ENCODE peak calls at places on chromosomes 11 and 22, in eight cellular contexts. L, Z, B, U, C, X, N and O are unnamed samples.

GRCh38 chr11:34251640-34251980 is 106.2 kb downstream of the ABTB2 start:
- DNase-seq in C (no peak), U (no peak), Z (peak), N (no peak), L (no peak), X (no peak), B (no peak), O (no peak)

GRCh38 chr11:69144719-69145365 is 10.9 kb upstream of the SMIM38 start:
- DNase-seq in L (no peak), N (no peak), U (no peak), B (no peak), C (no peak), Z (peak), X (no peak), O (no peak)

GRCh38 chr11:5689551-5689983 is at the start of gene TRIM22:
- DNase-seq in Z (peak), C (no peak), B (peak), L (peak), U (no peak), N (no peak), X (peak), O (peak)

GRCh38 chr11:121105063-121105480 is 4.0 kb downstream of the TECTA start:
- DNase-seq in N (no peak), C (no peak), Z (peak), B (no peak), X (no peak), L (peak), U (no peak), O (no peak)

GRCh38 chr11:12126352-12127019 is 16.1 kb downstream of the MICAL2 start:
- DNase-seq in U (no peak), C (no peak), L (no peak), N (no peak), X (no peak), Z (peak), B (no peak), O (no peak)

GRCh38 chr11:16781821-16782220 is 43.4 kb downstream of the C11orf58 start:
- DNase-seq in C (no peak), U (no peak), X (no peak), Z (no peak), B (no peak), L (no peak), N (no peak), O (no peak)

GRCh38 chr11:125140251-125140650 is 24.3 kb upstream of the PKNOX2 start:
- DNase-seq in L (no peak), C (no peak), X (no peak), B (no peak), Z (no peak), U (no peak), N (no peak), O (no peak)

GRCh38 chr11:84398017-84398626 is 1112.0 kb upstream of the CCDC90B start:
- DNase-seq in L (no peak), X (no peak), N (peak), B (no peak), U (no peak), C (no peak), Z (peak), O (no peak)

GRCh38 chr11:1760351-1761109 is 3.2 kb downstream of the CTSD start:
- DNase-seq in N (no peak), L (peak), C (no peak), U (no peak), Z (peak), X (no peak), B (no peak), O (peak)

GRCh38 chr11:86484164-86484794 is 109.6 kb downstream of the CCDC81 start:
- DNase-seq in L (peak), Z (peak), U (no peak), B (no peak), X (no peak), C (no peak), N (peak), O (no peak)

GRCh38 chr11:107776062-107776461 is 64.2 kb upstream of the SLN start:
- DNase-seq in N (no peak), L (no peak), C (no peak), X (no peak), B (no peak), U (no peak), Z (no peak), O (no peak)

GRCh38 chr11:55714982-55715888 is 53.2 kb downstream of the OR4C6 start:
- DNase-seq in U (no peak), L (no peak), B (no peak), X (no peak), N (peak), Z (no peak), C (no peak), O (peak)

GRCh38 chr11:33734441-33735165 is 1.6 kb downstream of the CD59 start:
- DNase-seq in U (no peak), C (no peak), B (no peak), N (no peak), Z (no peak), L (peak), X (no peak), O (peak)

GRCh38 chr22:47168900-47169800 is 406.7 kb downstream of the TBC1D22A start:
- DNase-seq in Z (peak), X (no peak), U (no peak), C (peak), L (peak), N (peak), B (no peak), O (peak)

GRCh38 chr11:27018902-27019544 is 21.6 kb upstream of the BBOX1 start:
- DNase-seq in B (no peak), C (no peak), X (no peak), L (no peak), Z (peak), U (no peak), N (no peak), O (no peak)

GRCh38 chr11:67119577-67120391 is 721 bp downstream of the KDM2A start:
- DNase-seq in N (no peak), L (peak), Z (no peak), U (no peak), B (no peak), C (no peak), X (peak), O (peak)
- TF ChIP-seq POLR2A in N (no peak), L (no peak), Z (no peak), U (no peak), B (no peak), C (no peak), X (no peak), O (peak)

DNA sequence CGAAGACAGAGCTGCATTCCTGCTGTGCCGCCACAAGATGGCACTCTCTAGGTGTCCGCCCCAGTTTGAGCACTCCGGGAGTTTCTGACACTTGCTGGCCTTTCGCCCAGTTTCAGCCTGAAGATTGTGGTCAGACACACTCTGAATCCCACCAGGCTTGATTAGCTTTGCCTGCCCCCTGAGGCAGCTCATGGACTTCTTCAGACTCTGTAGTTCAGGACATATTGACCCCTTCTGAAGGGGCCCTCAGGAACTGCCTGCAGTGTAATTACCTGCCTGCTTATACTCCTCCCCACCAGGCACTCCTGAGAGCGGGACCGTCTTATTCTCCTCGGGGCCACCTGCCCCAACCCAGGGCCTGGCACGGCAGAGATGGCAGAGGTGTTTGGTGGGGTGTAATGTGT is 46.2 kb downstream of the EIF3F start:
- DNase-seq in Z (peak), B (peak), L (peak), N (peak), C (peak), U (no peak), X (peak), O (peak)
- TF ChIP-seq POLR2A in Z (no peak), B (no peak), L (no peak), N (no peak), C (no peak), U (no peak), X (no peak), O (no peak)

DNA sequence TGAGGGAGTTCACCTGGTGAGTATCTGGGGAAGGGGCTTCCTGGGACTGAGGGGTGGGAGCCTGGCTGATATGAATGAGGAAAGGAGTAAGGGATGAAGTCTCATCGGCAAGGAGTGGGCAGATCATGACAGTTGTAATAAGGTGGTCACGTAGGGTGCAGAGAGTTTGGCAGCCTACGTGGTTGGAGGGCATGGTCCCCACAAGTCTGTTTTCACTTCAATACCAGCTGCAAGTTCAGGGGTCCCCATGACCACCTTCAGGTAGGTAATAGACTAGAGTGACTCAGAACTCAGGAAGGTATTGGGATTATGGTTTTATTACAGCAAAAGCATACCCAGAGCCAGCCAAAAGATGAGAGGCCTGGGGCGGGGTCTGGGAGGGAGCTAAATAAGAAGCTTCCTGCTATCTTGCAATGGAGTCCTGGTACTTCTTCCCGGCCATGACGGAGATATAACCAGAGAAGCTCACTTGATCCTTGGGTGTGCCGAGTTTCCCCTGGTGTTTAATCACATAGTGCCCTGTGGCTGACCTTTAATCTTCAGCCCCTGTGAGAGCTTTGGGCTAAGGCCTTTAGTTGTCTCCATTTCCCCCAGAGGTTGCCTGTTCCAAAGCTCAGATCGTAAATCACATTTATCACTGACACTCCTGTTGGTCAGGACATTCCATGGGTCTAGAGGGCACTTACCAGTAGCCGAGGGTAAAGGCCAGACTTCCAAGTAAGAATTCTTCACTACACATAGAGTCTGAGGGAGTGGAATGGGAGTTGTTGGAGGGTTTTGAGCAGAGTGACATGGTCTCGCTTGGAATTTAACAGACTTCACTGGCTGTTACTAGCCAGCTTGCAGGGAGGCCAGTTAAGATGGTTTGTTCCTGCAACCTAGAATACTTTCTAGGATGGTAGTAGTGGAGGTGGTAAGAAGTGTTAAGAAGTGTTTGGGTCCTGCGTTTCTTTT is 9.1 kb downstream of the SLC3A2 start:
- DNase-seq in C (no peak), Z (peak), N (peak), X (no peak), U (no peak), B (no peak), L (no peak), O (no peak)
- TF ChIP-seq POLR2A in C (no peak), Z (peak), N (peak), X (peak), U (no peak), B (peak), L (no peak), O (peak)

GRCh38 chr11:133903056-133903455 is 53.7 kb downstream of the IGSF9B start:
- DNase-seq in Z (no peak), N (no peak), B (no peak), C (peak), U (no peak), X (no peak), L (no peak), O (no peak)
- TF ChIP-seq POLR2A in Z (no peak), N (no peak), B (no peak), C (no peak), U (no peak), X (no peak), L (no peak), O (no peak)

GRCh38 chr11:65710424-65710823 is 1.6 kb upstream of the KAT5 start:
- DNase-seq in L (no peak), U (no peak), C (no peak), B (no peak), N (no peak), Z (no peak), X (no peak), O (no peak)

GRCh38 chr11:65712633-65713076 is 603 bp downstream of the KAT5 start:
- DNase-seq in Z (no peak), L (no peak), B (no peak), C (no peak), X (no peak), N (no peak), U (no peak), O (no peak)

GRCh38 chr11:65713212-65713969 is 1.3 kb downstream of the KAT5 start:
- DNase-seq in C (no peak), N (no peak), U (no peak), B (no peak), X (no peak), Z (no peak), L (no peak), O (no peak)

GRCh38 chr11:65709661-65710060 is 2.4 kb upstream of the KAT5 start:
- DNase-seq in Z (no peak), U (no peak), B (no peak), X (no peak), N (no peak), L (no peak), C (no peak), O (peak)

GRCh38 chr11:65711785-65712632 is at the start of gene KAT5:
- DNase-seq in B (peak), X (peak), Z (peak), U (peak), C (peak), N (peak), L (peak), O (peak)
- TF ChIP-seq POLR2A in B (peak), X (peak), Z (peak), U (no peak), C (peak), N (no peak), L (no peak), O (peak)